ENCODE peak calls at places on chromosomes 13 and 19, in eight cellular contexts. One of them, this sample, is unnamed.

GRCh38 chr19:43476606-43477005 is 11.2 kb upstream of the LYPD3 start:
- DNase-seq in heart right ventricle: no peak
- DNase-seq in AG10803: peak
- DNase-seq in thoracic aorta: no peak
- DNase-seq in GM23248: peak
- DNase-seq in thyroid gland: no peak
- DNase-seq in aorta: no peak
- DNase-seq in bronchial epithelial cell: no peak
- DNase-seq in this sample: no peak

GRCh38 chr13:107734891-107735620 is 480.3 kb downstream of the LIG4 start:
- DNase-seq in heart right ventricle: no peak
- DNase-seq in aorta: no peak
- DNase-seq in bronchial epithelial cell: no peak
- DNase-seq in thoracic aorta: no peak
- DNase-seq in GM23248: no peak
- DNase-seq in AG10803: no peak
- DNase-seq in thyroid gland: no peak
- DNase-seq in this sample: no peak

GRCh38 chr13:30735025-30735967 is at the start of gene ALOX5AP:
- DNase-seq in GM23248: no peak
- DNase-seq in thyroid gland: no peak
- DNase-seq in thoracic aorta: no peak
- DNase-seq in heart right ventricle: no peak
- DNase-seq in aorta: no peak
- DNase-seq in bronchial epithelial cell: no peak
- DNase-seq in AG10803: no peak
- DNase-seq in this sample: no peak

GRCh38 chr19:38706792-38707511 is 37.3 kb downstream of the CAPN12 start:
- DNase-seq in heart right ventricle: no peak
- DNase-seq in thyroid gland: no peak
- DNase-seq in GM23248: no peak
- DNase-seq in bronchial epithelial cell: no peak
- DNase-seq in thoracic aorta: no peak
- DNase-seq in AG10803: no peak
- DNase-seq in aorta: no peak
- DNase-seq in this sample: no peak

GRCh38 chr19:38695319-38695683 is 47.9 kb downstream of the ACTN4 start:
- DNase-seq in bronchial epithelial cell: no peak
- DNase-seq in aorta: no peak
- DNase-seq in thoracic aorta: no peak
- DNase-seq in thyroid gland: no peak
- DNase-seq in heart right ventricle: no peak
- DNase-seq in AG10803: no peak
- DNase-seq in GM23248: no peak
- DNase-seq in this sample: no peak

GRCh38 chr19:40461669-40462221 is 3.8 kb downstream of the BLVRB start:
- DNase-seq in thyroid gland: no peak
- DNase-seq in thoracic aorta: no peak
- DNase-seq in heart right ventricle: peak
- DNase-seq in aorta: no peak
- DNase-seq in AG10803: no peak
- DNase-seq in GM23248: no peak
- DNase-seq in bronchial epithelial cell: no peak
- DNase-seq in this sample: no peak

GRCh38 chr13:112710855-112711527 is 21.2 kb downstream of the ATP11A start:
- DNase-seq in AG10803: no peak
- DNase-seq in heart right ventricle: no peak
- DNase-seq in bronchial epithelial cell: no peak
- DNase-seq in thoracic aorta: no peak
- DNase-seq in thyroid gland: no peak
- DNase-seq in aorta: peak
- DNase-seq in GM23248: no peak
- DNase-seq in this sample: no peak

GRCh38 chr19:13366529-13367143 is 139.6 kb downstream of the CACNA1A start:
- DNase-seq in GM23248: peak
- DNase-seq in bronchial epithelial cell: peak
- DNase-seq in thyroid gland: no peak
- DNase-seq in AG10803: peak
- DNase-seq in aorta: no peak
- DNase-seq in thoracic aorta: no peak
- DNase-seq in heart right ventricle: no peak
- DNase-seq in this sample: peak

GRCh38 chr19:13861392-13861713 is 15.6 kb upstream of the NANOS3 start:
- DNase-seq in thyroid gland: no peak
- DNase-seq in GM23248: peak
- DNase-seq in heart right ventricle: no peak
- DNase-seq in aorta: no peak
- DNase-seq in thoracic aorta: no peak
- DNase-seq in bronchial epithelial cell: no peak
- DNase-seq in AG10803: peak
- DNase-seq in this sample: no peak

GRCh38 chr13:89457977-89458376 is 1786.8 kb downstream of the SLITRK5 start:
- DNase-seq in aorta: no peak
- DNase-seq in heart right ventricle: no peak
- DNase-seq in bronchial epithelial cell: peak
- DNase-seq in GM23248: peak
- DNase-seq in thoracic aorta: no peak
- DNase-seq in thyroid gland: no peak
- DNase-seq in AG10803: peak
- DNase-seq in this sample: peak

DNA sequence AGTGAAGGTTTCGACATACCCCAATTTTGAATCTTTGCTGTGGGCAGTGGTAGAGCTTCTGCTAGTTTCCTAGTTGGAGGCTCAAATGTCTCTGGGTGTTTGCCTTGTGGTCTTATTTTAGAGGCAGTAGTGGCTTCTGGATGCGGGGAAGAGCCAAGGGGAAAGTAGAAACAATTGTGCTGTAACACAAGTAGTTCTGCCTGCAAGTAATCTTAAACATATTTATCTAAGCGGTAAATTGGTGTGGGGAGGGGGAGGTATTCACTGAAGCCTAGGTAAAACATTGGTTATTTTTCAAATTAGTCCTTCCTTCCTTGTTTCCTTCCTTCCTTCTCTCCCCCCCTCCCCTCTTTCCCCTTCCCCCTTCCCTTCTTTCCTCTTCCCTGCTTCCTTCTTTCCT is at the start of gene PCDH20:
- DNase-seq in thoracic aorta: no peak
- DNase-seq in thyroid gland: no peak
- DNase-seq in aorta: no peak
- DNase-seq in heart right ventricle: no peak
- DNase-seq in bronchial epithelial cell: no peak
- DNase-seq in AG10803: no peak
- DNase-seq in GM23248: no peak
- DNase-seq in this sample: no peak
- H3K4me3 ChIP-seq in thoracic aorta: peak
- H3K4me3 ChIP-seq in thyroid gland: no peak
- H3K4me3 ChIP-seq in aorta: peak
- H3K4me3 ChIP-seq in heart right ventricle: peak
- H3K4me3 ChIP-seq in bronchial epithelial cell: peak
- H3K4me3 ChIP-seq in AG10803: no peak
- H3K4me3 ChIP-seq in GM23248: no peak
- H3K4me3 ChIP-seq in this sample: peak

GRCh38 chr19:16824658-16825311 is 4.4 kb upstream of the SIN3B start:
- DNase-seq in GM23248: peak
- DNase-seq in aorta: no peak
- DNase-seq in thyroid gland: no peak
- DNase-seq in bronchial epithelial cell: peak
- DNase-seq in AG10803: peak
- DNase-seq in heart right ventricle: no peak
- DNase-seq in thoracic aorta: no peak
- DNase-seq in this sample: peak
- H3K4me3 ChIP-seq in GM23248: peak
- H3K4me3 ChIP-seq in aorta: peak
- H3K4me3 ChIP-seq in thyroid gland: no peak
- H3K4me3 ChIP-seq in bronchial epithelial cell: no peak
- H3K4me3 ChIP-seq in AG10803: peak
- H3K4me3 ChIP-seq in heart right ventricle: peak
- H3K4me3 ChIP-seq in thoracic aorta: peak
- H3K4me3 ChIP-seq in this sample: peak

GRCh38 chr19:2041436-2041685 is 9.7 kb downstream of the MKNK2 start:
- DNase-seq in thoracic aorta: no peak
- DNase-seq in AG10803: no peak
- DNase-seq in GM23248: no peak
- DNase-seq in heart right ventricle: no peak
- DNase-seq in aorta: no peak
- DNase-seq in thyroid gland: no peak
- DNase-seq in bronchial epithelial cell: no peak
- DNase-seq in this sample: no peak

GRCh38 chr19:2040647-2041435 is 10.2 kb downstream of the MKNK2 start:
- DNase-seq in heart right ventricle: no peak
- DNase-seq in aorta: no peak
- DNase-seq in bronchial epithelial cell: no peak
- DNase-seq in AG10803: no peak
- DNase-seq in thyroid gland: peak
- DNase-seq in GM23248: no peak
- DNase-seq in thoracic aorta: no peak
- DNase-seq in this sample: no peak

GRCh38 chr19:2043269-2043641 is 7.8 kb downstream of the MKNK2 start:
- DNase-seq in GM23248: no peak
- DNase-seq in heart right ventricle: no peak
- DNase-seq in aorta: peak
- DNase-seq in thoracic aorta: no peak
- DNase-seq in bronchial epithelial cell: no peak
- DNase-seq in thyroid gland: peak
- DNase-seq in AG10803: no peak
- DNase-seq in this sample: no peak

GRCh38 chr19:2042485-2043268 is 8.4 kb downstream of the MKNK2 start:
- DNase-seq in aorta: peak
- DNase-seq in GM23248: no peak
- DNase-seq in heart right ventricle: peak
- DNase-seq in bronchial epithelial cell: no peak
- DNase-seq in AG10803: no peak
- DNase-seq in thyroid gland: peak
- DNase-seq in thoracic aorta: no peak
- DNase-seq in this sample: no peak

GRCh38 chr19:2041686-2042484 is 9.2 kb downstream of the MKNK2 start:
- DNase-seq in bronchial epithelial cell: peak
- DNase-seq in thyroid gland: peak
- DNase-seq in thoracic aorta: peak
- DNase-seq in AG10803: peak
- DNase-seq in aorta: peak
- DNase-seq in heart right ventricle: peak
- DNase-seq in GM23248: peak
- DNase-seq in this sample: peak
- H3K4me3 ChIP-seq in bronchial epithelial cell: no peak
- H3K4me3 ChIP-seq in thyroid gland: no peak
- H3K4me3 ChIP-seq in thoracic aorta: peak
- H3K4me3 ChIP-seq in AG10803: no peak
- H3K4me3 ChIP-seq in aorta: no peak
- H3K4me3 ChIP-seq in heart right ventricle: peak
- H3K4me3 ChIP-seq in GM23248: no peak
- H3K4me3 ChIP-seq in this sample: no peak

DNA sequence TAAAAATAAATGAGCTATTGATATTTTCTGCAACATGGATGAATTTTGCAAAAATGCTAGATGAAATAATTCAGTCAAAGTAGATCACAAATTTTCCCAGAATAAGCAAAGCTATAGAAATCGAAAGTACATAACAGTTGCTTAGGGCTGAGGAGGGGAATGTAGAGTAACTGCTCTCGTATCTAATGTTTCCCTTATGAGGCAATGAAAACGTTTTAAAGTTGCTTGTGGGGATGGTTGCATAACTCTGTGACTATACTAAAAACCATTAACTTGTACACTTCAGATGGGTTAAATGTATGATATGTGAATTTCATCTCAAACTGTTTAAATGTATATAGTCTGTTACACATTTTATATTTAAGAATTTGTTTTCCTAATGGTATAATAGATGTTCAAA is 231.7 kb downstream of the GGACT start:
- DNase-seq in thoracic aorta: no peak
- DNase-seq in AG10803: peak
- DNase-seq in GM23248: no peak
- DNase-seq in thyroid gland: no peak
- DNase-seq in heart right ventricle: no peak
- DNase-seq in aorta: no peak
- DNase-seq in bronchial epithelial cell: no peak
- DNase-seq in this sample: no peak
- H3K4me3 ChIP-seq in thoracic aorta: no peak
- H3K4me3 ChIP-seq in AG10803: no peak
- H3K4me3 ChIP-seq in GM23248: no peak
- H3K4me3 ChIP-seq in thyroid gland: no peak
- H3K4me3 ChIP-seq in heart right ventricle: no peak
- H3K4me3 ChIP-seq in aorta: no peak
- H3K4me3 ChIP-seq in bronchial epithelial cell: no peak
- H3K4me3 ChIP-seq in this sample: no peak

This sample was measured in epithelial cell of esophagus.